ENCODE peak calls at places on chromosomes 11 and 22, in ten cellular contexts. L, D, N, Z, U, P, Q, F, V and K are unnamed samples.

GRCh38 chr11:45110562-45110961 is 35.9 kb upstream of the PRDM11 start:
- DNase-seq in L (peak; percentile 75), D (peak; percentile 28), N (peak; percentile 80), Z (peak; percentile 33), U (no peak), P (peak; percentile 76), Q (peak; percentile 36), F (peak; percentile 49), V (peak; percentile 72), K (peak; percentile 82)

GRCh38 chr11:2250041-2250440 is 20.3 kb downstream of the ASCL2 start:
- DNase-seq in L (no peak), D (no peak), N (no peak), Z (no peak), U (peak; percentile 28), P (peak; percentile 18), Q (no peak), F (no peak), V (no peak), K (no peak)

GRCh38 chr11:120391297-120391696 is 55.1 kb downstream of the ARHGEF12 start:
- DNase-seq in L (no peak), D (no peak), N (no peak), Z (no peak), U (no peak), P (no peak), Q (no peak), F (no peak), V (no peak), K (no peak)

GRCh38 chr11:19191530-19192169 is 10.1 kb downstream of the CSRP3 start:
- DNase-seq in L (no peak), D (no peak), N (no peak), Z (peak; percentile 13), U (no peak), P (no peak), Q (peak; percentile 21), F (no peak), V (no peak), K (no peak)

GRCh38 chr11:64268687-64269379 is 15.6 kb downstream of the BAD start:
- DNase-seq in L (peak; percentile 75), D (peak; percentile 77), N (peak; percentile 40), Z (peak; percentile 75), U (peak; percentile 97), P (peak; percentile 92), Q (peak; percentile 68), F (peak; percentile 62), V (peak; percentile 47), K (peak; percentile 58)

GRCh38 chr11:94895971-94896370 is 77.4 kb downstream of the CWC15 start:
- DNase-seq in L (peak; percentile 88), D (no peak), N (peak; percentile 80), Z (no peak), U (no peak), P (no peak), Q (no peak), F (peak; percentile 60), V (peak; percentile 89), K (peak; percentile 76)

GRCh38 chr11:100774859-100775258 is 87.8 kb downstream of the ARHGAP42 start:
- DNase-seq in L (no peak), D (no peak), N (no peak), Z (no peak), U (no peak), P (no peak), Q (no peak), F (peak; percentile 65), V (no peak), K (no peak)

GRCh38 chr22:50173221-50173982 is 2.9 kb downstream of the PANX2 start:
- DNase-seq in L (no peak), D (no peak), N (no peak), Z (peak; percentile 31), U (peak; percentile 52), P (no peak), Q (no peak), F (no peak), V (no peak), K (no peak)

DNA sequence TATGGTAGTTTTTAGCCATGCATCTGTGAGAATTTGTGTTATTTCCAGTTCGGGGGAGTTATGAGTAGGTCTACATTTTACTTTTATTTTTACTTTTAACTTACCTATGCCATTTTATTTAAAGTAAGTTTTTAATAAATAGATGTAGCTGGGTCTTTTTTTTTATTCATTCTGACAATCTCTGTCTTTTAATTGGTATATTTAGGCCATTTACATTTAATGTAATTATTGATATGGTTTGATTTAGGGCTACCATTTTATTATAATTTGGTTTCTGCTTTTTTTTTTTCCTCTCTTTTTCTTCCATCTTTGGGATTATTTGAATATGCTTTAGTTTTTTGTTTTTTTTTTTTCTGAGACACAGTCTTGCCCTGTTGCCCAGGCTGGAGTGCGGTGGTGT is 1.9 kb downstream of the SWAP70 start:
- DNase-seq in L (no peak), D (no peak), N (no peak), Z (no peak), U (no peak), P (no peak), Q (no peak), F (no peak), V (no peak), K (no peak)
- H3K4me3 ChIP-seq in L (peak overlapping the region; percentile 84), D (no peak overlapping the region), N (peak overlapping the region; percentile 97), Z (no peak overlapping the region), U (no peak overlapping the region), P (no peak overlapping the region), Q (no peak overlapping the region), F (peak overlapping the region; percentile 92), V (peak overlapping the region; percentile 92), K (no peak overlapping the region)

GRCh38 chr22:44330727-44331660 is 18.2 kb upstream of the SHISAL1 start:
- DNase-seq in L (peak; percentile 46), D (no peak), N (peak; percentile 13), Z (no peak), U (no peak), P (peak; percentile 66), Q (no peak), F (no peak), V (no peak), K (no peak)

GRCh38 chr22:44332946-44333345 is 20.2 kb upstream of the SHISAL1 start:
- DNase-seq in L (no peak), D (no peak), N (no peak), Z (no peak), U (no peak), P (peak; percentile 62), Q (no peak), F (no peak), V (no peak), K (no peak)

GRCh38 chr22:44330188-44330726 is 17.5 kb upstream of the SHISAL1 start:
- DNase-seq in L (no peak), D (no peak), N (no peak), Z (no peak), U (no peak), P (peak; percentile 65), Q (no peak), F (no peak), V (no peak), K (no peak)

GRCh38 chr22:44333847-44334635 is 21.3 kb upstream of the SHISAL1 start:
- DNase-seq in L (no peak), D (no peak), N (no peak), Z (no peak), U (no peak), P (no peak), Q (no peak), F (no peak), V (no peak), K (no peak)

GRCh38 chr22:44331881-44332714 is 19.3 kb upstream of the SHISAL1 start:
- DNase-seq in L (peak; percentile 68), D (peak; percentile 57), N (peak; percentile 39), Z (no peak), U (no peak), P (peak; percentile 72), Q (no peak), F (no peak), V (no peak), K (peak; percentile 11)
- H3K4me3 ChIP-seq in L (peak overlapping the region; percentile 67), D (peak overlapping the region; percentile 28), N (no peak overlapping the region), Z (peak overlapping the region; percentile 36), U (no peak overlapping the region), P (peak overlapping the region; percentile 30), Q (no peak overlapping the region), F (peak overlapping the region; percentile 38), V (no peak overlapping the region), K (peak overlapping the region; percentile 63)

DNA sequence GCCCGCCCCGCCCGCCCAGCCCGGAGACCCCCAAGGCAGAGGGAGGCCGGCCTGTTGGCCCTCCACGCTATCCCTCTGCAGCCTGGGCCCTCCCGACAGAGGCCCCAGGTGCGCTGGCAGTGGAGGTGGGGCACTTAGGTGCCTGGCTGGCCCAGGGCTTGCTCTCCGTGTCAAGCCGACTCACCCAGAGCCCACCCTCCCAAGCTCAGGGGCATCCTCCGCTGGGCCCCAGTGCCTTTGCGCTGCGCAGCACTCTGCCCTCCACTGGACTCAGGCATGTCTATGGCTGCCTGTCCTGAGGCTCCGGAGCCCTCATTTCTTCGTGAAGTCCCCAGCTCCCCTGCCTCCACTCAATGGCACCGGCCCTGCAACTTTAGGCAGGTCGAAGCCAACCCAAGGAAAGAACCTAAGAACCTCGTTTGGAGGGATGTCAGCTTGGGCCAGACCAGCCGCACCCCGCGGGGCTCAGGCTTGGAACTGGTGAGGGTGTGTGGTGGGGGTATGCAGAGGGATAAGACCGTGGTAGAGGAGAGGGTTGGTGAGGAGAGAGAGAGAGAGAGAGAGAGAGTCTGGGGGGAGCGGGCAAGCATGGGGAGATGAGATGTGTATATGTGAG is 6.1 kb downstream of the SMIM45 start:
- DNase-seq in L (no peak), D (no peak), N (no peak), Z (no peak), U (no peak), P (no peak), Q (no peak), F (no peak), V (no peak), K (no peak)
- H3K4me3 ChIP-seq in L (no peak overlapping the region), D (no peak overlapping the region), N (peak overlapping the region; percentile 2), Z (peak overlapping the region; percentile 35), U (no peak overlapping the region), P (no peak overlapping the region), Q (no peak overlapping the region), F (no peak overlapping the region), V (no peak overlapping the region), K (no peak overlapping the region)

GRCh38 chr11:32435152-32435480 is 223 bp downstream of the WT1 start:
- DNase-seq in L (no peak), D (no peak), N (no peak), Z (no peak), U (no peak), P (no peak), Q (no peak), F (no peak), V (no peak), K (peak; percentile 37)

GRCh38 chr11:32434387-32435151 is 770 bp downstream of the WT1 start:
- DNase-seq in L (no peak), D (peak; percentile 66), N (no peak), Z (no peak), U (no peak), P (no peak), Q (no peak), F (no peak), V (no peak), K (peak; percentile 62)

GRCh38 chr11:32434116-32434386 is 1.3 kb downstream of the WT1 start:
- DNase-seq in L (no peak), D (no peak), N (no peak), Z (no peak), U (no peak), P (no peak), Q (no peak), F (no peak), V (no peak), K (no peak)

GRCh38 chr11:32432565-32433248 is 2.6 kb downstream of the WT1 start:
- DNase-seq in L (no peak), D (no peak), N (no peak), Z (no peak), U (no peak), P (no peak), Q (no peak), F (no peak), V (no peak), K (no peak)

DNA sequence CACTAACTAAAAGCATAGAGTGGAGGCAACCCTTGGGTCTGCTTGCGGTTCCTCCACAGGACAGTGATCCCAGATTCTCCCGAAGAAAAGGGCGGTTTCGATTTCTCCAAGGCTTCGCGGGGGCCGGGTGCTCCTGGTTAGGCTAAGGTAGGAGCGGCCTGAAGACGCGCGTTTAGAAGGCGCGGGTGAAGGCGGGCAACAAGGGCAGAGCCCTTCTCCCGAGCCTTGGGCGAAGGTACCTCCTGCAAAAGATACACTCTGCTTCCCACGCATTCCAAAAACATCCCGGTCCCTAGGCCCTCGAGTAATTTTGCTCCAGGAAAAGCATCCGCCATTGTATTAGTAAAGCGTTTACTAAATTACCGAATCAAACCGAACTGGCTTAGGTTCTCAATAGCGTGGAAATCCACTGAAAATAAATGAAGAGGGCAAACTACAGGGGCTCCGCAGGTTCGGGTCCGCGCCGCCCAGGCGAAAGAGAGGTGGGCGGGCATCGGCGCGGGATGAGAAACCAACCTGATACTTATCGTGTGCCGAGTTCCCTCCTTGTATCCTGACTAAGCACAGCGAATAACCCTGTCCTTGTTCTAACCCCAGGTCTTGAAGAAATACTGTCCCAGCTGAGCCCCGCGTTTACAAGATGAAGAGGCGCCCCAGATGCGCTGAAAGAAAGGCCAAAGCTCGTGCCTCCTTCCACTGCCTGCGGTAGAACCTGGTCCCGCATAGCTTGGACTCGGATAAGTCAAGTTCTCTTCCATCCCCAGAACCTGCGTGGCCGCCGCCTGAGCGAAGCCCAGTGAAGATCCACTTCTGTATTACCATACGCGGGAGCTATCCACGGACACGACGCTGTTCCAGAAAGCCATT is 1.9 kb downstream of the WT1 start:
- DNase-seq in L (no peak), D (no peak), N (no peak), Z (no peak), U (no peak), P (no peak), Q (no peak), F (no peak), V (no peak), K (no peak)
- H3K4me3 ChIP-seq in L (peak overlapping the region; percentile 55), D (peak overlapping the region; percentile 86), N (no peak overlapping the region), Z (peak overlapping the region; percentile 34), U (no peak overlapping the region), P (peak overlapping the region; percentile 18), Q (no peak overlapping the region), F (peak overlapping the region; percentile 16), V (no peak overlapping the region), K (peak overlapping the region; percentile 86)